ENCODE peak calls at places on chromosome 22, in ten cellular contexts. M is HCT116, Q is K562, D is Panc1, Z is SK-N-SH, N is transverse colon, O is prostate gland, E is sigmoid colon, Y is endothelial cell of umbilical vein, S is GM12878. J is an unnamed sample. For H3K36me3, the result is how much of the 10 kb centered on the place peaks cover.

GRCh38 chr22:47837703-47838102 is 1075.3 kb downstream of the TBC1D22A start:
- DNase-seq in N (no peak), Z (peak), D (no peak), E (no peak), Y (no peak), S (no peak), O (no peak), Q (peak), M (peak), J (no peak)

GRCh38 chr22:32849501-32849900 is 48.0 kb downstream of the TIMP3 start:
- DNase-seq in N (no peak), E (no peak), Y (no peak), O (no peak), D (no peak), S (no peak), Q (no peak), M (no peak), Z (no peak), J (no peak)

GRCh38 chr22:24357547-24357946 is 69.9 kb upstream of the ADORA2A start:
- DNase-seq in E (no peak), O (no peak), D (no peak), N (no peak), Y (no peak), M (no peak), S (no peak), Z (no peak), Q (no peak), J (no peak)

GRCh38 chr22:24289138-24289537 is 18.5 kb downstream of the SPECC1L start:
- DNase-seq in S (no peak), Q (no peak), M (no peak), N (no peak), Z (no peak), Y (peak), E (no peak), O (no peak), D (no peak), J (no peak)

GRCh38 chr22:47802446-47802845 is 1040.0 kb downstream of the TBC1D22A start:
- DNase-seq in S (no peak), M (no peak), N (no peak), Z (no peak), D (no peak), E (no peak), O (no peak), Y (no peak), Q (no peak), J (peak)

GRCh38 chr22:27438271-27438980 is 363.1 kb downstream of the MN1 start:
- DNase-seq in O (peak), D (no peak), N (no peak), M (no peak), E (peak), Q (no peak), S (no peak), Y (no peak), Z (peak), J (no peak)

GRCh38 chr22:32020117-32020516 is 22.9 kb upstream of the SLC5A1 start:
- DNase-seq in Q (no peak), D (peak), Z (no peak), E (no peak), N (no peak), M (peak), S (no peak), O (no peak), Y (peak), J (no peak)

GRCh38 chr22:30636226-30637077 is 871 bp downstream of the SLC35E4 start:
- DNase-seq in M (no peak), D (no peak), Q (no peak), Y (peak), N (peak), S (no peak), O (peak), E (no peak), Z (peak), J (no peak)

GRCh38 chr22:32788884-32789624 is 12.5 kb upstream of the TIMP3 start:
- DNase-seq in Q (no peak), S (no peak), E (peak), N (no peak), Z (no peak), D (no peak), M (no peak), Y (no peak), O (peak), J (no peak)

GRCh38 chr22:35328472-35328885 is 28.8 kb downstream of the TOM1 start:
- DNase-seq in Z (no peak), E (peak), M (no peak), O (no peak), N (no peak), Q (no peak), S (no peak), Y (peak), D (no peak), J (no peak)

GRCh38 chr22:22800716-22801115 is 86.9 kb upstream of the IGLL5 start:
- DNase-seq in N (no peak), O (no peak), Z (no peak), Y (no peak), E (no peak), D (no peak), Q (peak), S (no peak), M (no peak), J (no peak)

GRCh38 chr22:30201970-30202369 is 44.6 kb downstream of the LIF start:
- DNase-seq in Q (no peak), N (no peak), O (no peak), Y (no peak), S (no peak), D (no peak), E (no peak), M (no peak), Z (no peak), J (no peak)

GRCh38 chr22:43159484-43160178 is 8.3 kb downstream of the TSPO start:
- DNase-seq in D (no peak), N (peak), S (no peak), M (no peak), E (no peak), Q (peak), O (no peak), Z (peak), Y (no peak), J (no peak)

GRCh38 chr22:44700456-44700855 is 1.5 kb upstream of the PRR5 start:
- DNase-seq in E (no peak), Z (no peak), O (no peak), S (no peak), N (no peak), D (no peak), Y (no peak), M (no peak), Q (no peak), J (no peak)

GRCh38 chr22:27580311-27580897 is 221.2 kb downstream of the MN1 start:
- DNase-seq in O (no peak), S (no peak), Q (no peak), M (no peak), E (no peak), Y (peak), N (no peak), D (no peak), Z (no peak), J (no peak)

GRCh38 chr22:29369460-29369859 is 18.9 kb downstream of the AP1B1 start:
- DNase-seq in O (no peak), Z (no peak), E (peak), D (no peak), M (no peak), Y (peak), N (peak), S (no peak), Q (peak), J (peak)

GRCh38 chr22:39940757-39941305 is 19.4 kb upstream of the TMA7B start:
- DNase-seq in Q (no peak), M (no peak), Z (no peak), S (no peak), O (no peak), Y (no peak), E (no peak), D (no peak), N (no peak), J (no peak)

GRCh38 chr22:22666307-22667091 is 22.1 kb downstream of the GGTLC2 start:
- DNase-seq in E (no peak), Q (peak), Z (no peak), S (no peak), N (peak), Y (peak), M (no peak), O (no peak), D (peak), J (no peak)

GRCh38 chr22:30561402-30562154 is 12.9 kb downstream of the GAL3ST1 start:
- DNase-seq in E (no peak), M (no peak), Q (no peak), D (no peak), Z (no peak), Y (no peak), O (no peak), N (no peak), S (no peak), J (no peak)

GRCh38 chr22:23184764-23185113 is 4.4 kb downstream of the BCR start:
- DNase-seq in N (no peak), D (no peak), E (no peak), Z (no peak), O (no peak), Y (no peak), S (no peak), Q (no peak), M (no peak), J (no peak)

GRCh38 chr22:32542332-32543019 is 67.9 kb downstream of the FBXO7 start:
- DNase-seq in S (no peak), Y (no peak), D (no peak), Q (no peak), M (no peak), E (peak), O (no peak), Z (no peak), N (peak), J (no peak)

GRCh38 chr22:21762712-21763581 is 27.4 kb upstream of the YPEL1 start:
- DNase-seq in O (no peak), M (no peak), Z (no peak), N (no peak), E (no peak), Q (no peak), Y (no peak), D (no peak), S (no peak), J (no peak)

GRCh38 chr22:30005213-30005857 is 74.9 kb upstream of the HORMAD2 start:
- DNase-seq in Y (peak), M (peak), N (peak), S (peak), Z (peak), O (peak), D (peak), E (peak), Q (peak), J (no peak)

GRCh38 chr22:25374871-25375270 is 155.4 kb downstream of the CRYBB2 start:
- DNase-seq in N (peak), E (no peak), Y (no peak), M (no peak), D (no peak), Q (no peak), S (no peak), O (no peak), Z (no peak), J (no peak)

GRCh38 chr22:44428941-44429615 is 69.0 kb downstream of the RTL6 start:
- DNase-seq in N (no peak), S (no peak), Y (no peak), E (peak), D (no peak), Q (no peak), O (no peak), M (no peak), Z (no peak), J (no peak)

GRCh38 chr22:22061085-22062077 is 78.8 kb upstream of the TOP3B start:
- DNase-seq in S (no peak), D (no peak), M (peak), E (peak), N (no peak), Q (no peak), Z (no peak), Y (no peak), O (no peak), J (no peak)

GRCh38 chr22:47373648-47374272 is 611.3 kb downstream of the TBC1D22A start:
- DNase-seq in D (no peak), M (no peak), N (no peak), S (no peak), Z (no peak), E (no peak), O (no peak), Q (no peak), Y (no peak), J (peak)

GRCh38 chr22:21726650-21727049 is 8.9 kb downstream of the YPEL1 start:
- DNase-seq in D (no peak), E (no peak), O (no peak), M (peak), Q (peak), N (peak), Y (no peak), Z (peak), S (no peak), J (no peak)

GRCh38 chr22:42091446-42091764 is 833 bp upstream of the NDUFA6 start:
- DNase-seq in D (no peak), Q (no peak), Y (no peak), O (no peak), S (no peak), N (no peak), E (no peak), Z (no peak), M (no peak), J (no peak)
- H3K4me3 ChIP-seq in D (peak), Q (peak), Y (peak), O (peak), S (peak), N (peak), E (peak), Z (peak), M (peak), J (peak)

GRCh38 chr22:19962909-19963806 is 21.5 kb upstream of the TXNRD2 start:
- DNase-seq in M (peak), N (peak), Z (no peak), Y (peak), O (peak), S (no peak), E (no peak), Q (no peak), D (no peak), J (peak)
- TF ChIP-seq POLR2AphosphoS5 in M (peak), N (peak), Z (no peak), Y (peak), O (peak), S (no peak), E (no peak), Q (no peak), D (no peak), J (no peak)

GRCh38 chr22:20127318-20127868 is 4.2 kb upstream of the ZDHHC8 start:
- DNase-seq in M (no peak), Z (no peak), Q (no peak), N (no peak), S (no peak), D (no peak), Y (no peak), E (no peak), O (no peak), J (no peak)
- H3K36me3 ChIP-seq in M (under half), Z (under half), Q (half or more), N (under half), S (under half), D (under half), Y (under half), E (under half), O (under half), J (under half)

GRCh38 chr22:50676211-50676636 is 3.6 kb downstream of the SHANK3 start:
- DNase-seq in S (no peak), E (no peak), Q (peak), N (no peak), Z (no peak), M (no peak), O (no peak), D (no peak), Y (no peak), J (no peak)
- H3K4me3 ChIP-seq in S (no peak), E (no peak), Q (no peak), N (no peak), Z (no peak), M (no peak), O (no peak), D (no peak), Y (no peak), J (peak)

DNA sequence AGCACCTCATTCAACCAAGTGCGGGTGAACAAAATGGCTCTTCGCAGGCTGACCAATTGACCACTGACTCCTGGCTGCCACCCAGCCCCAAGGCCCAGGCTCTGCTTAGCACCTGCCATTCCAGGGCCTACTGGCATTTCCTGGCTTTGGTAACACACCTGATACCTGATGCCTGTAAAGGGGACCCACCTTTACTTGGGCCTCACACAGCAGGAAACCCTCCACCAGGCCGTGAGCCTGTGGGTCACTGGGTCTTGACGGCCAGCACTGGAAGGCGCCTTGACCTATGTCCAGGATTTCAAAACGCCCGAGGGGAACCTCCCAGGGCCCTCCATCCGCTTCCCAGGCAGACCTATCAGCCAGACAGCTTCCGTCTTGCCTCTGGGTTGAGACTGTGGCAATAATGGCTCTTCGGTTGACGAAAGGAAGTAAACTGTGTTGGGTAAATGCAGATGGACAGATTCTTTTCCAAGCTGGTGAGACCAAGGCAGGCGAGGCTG is 16.8 kb upstream of the TMEM184B start:
- DNase-seq in Y (no peak), Z (no peak), M (no peak), S (no peak), D (no peak), Q (no peak), O (no peak), E (no peak), N (no peak), J (no peak)
- TF ChIP-seq POLR2AphosphoS5 in Y (no peak), Z (no peak), M (peak), S (no peak), D (peak), Q (no peak), O (no peak), E (no peak), N (no peak), J (no peak)

GRCh38 chr22:17880020-17880419 is 105.8 kb upstream of the BID start:
- DNase-seq in M (no peak), Z (no peak), E (no peak), N (no peak), Y (no peak), Q (no peak), O (no peak), S (no peak), D (no peak), J (no peak)
- H3K36me3 ChIP-seq in M (under half), Z (half or more), E (under half), N (under half), Y (under half), Q (under half), O (under half), S (under half), D (under half), J (under half)

GRCh38 chr22:46064966-46065666 is 85.2 kb upstream of the PPARA start:
- DNase-seq in Y (no peak), M (no peak), S (no peak), Z (no peak), N (peak), E (peak), Q (no peak), D (no peak), O (no peak), J (peak)
- H3K4me3 ChIP-seq in Y (no peak), M (peak), S (no peak), Z (peak), N (no peak), E (peak), Q (no peak), D (peak), O (peak), J (peak)

GRCh38 chr22:36358533-36359171 is 29.1 kb downstream of the MYH9 start:
- DNase-seq in Z (no peak), N (no peak), E (peak), D (no peak), Y (no peak), Q (no peak), S (no peak), M (no peak), O (no peak), J (no peak)
- TF ChIP-seq POLR2AphosphoS5 in Z (no peak), N (no peak), E (no peak), D (no peak), Y (peak), Q (no peak), S (peak), M (no peak), O (no peak), J (no peak)

GRCh38 chr22:36756746-36757607 is 18.9 kb downstream of the IFT27 start:
- DNase-seq in Z (no peak), S (no peak), N (no peak), Y (no peak), O (no peak), Q (no peak), E (peak), M (no peak), D (no peak), J (peak)

GRCh38 chr22:36755316-36755715 is 20.6 kb downstream of the IFT27 start:
- DNase-seq in Q (no peak), E (peak), O (no peak), S (no peak), D (no peak), N (no peak), Z (no peak), M (no peak), Y (no peak), J (peak)

GRCh38 chr22:36753916-36754315 is 22.0 kb downstream of the IFT27 start:
- DNase-seq in Z (no peak), O (no peak), D (no peak), Q (no peak), E (peak), N (no peak), Y (no peak), S (no peak), M (no peak), J (peak)

GRCh38 chr22:36756031-36756430 is 19.9 kb downstream of the IFT27 start:
- DNase-seq in S (no peak), E (peak), Z (no peak), Q (no peak), Y (no peak), O (no peak), M (no peak), N (no peak), D (no peak), J (peak)

GRCh38 chr22:36753120-36753802 is 22.7 kb downstream of the IFT27 start:
- DNase-seq in S (no peak), Z (no peak), N (peak), D (no peak), Q (no peak), M (no peak), O (no peak), Y (no peak), E (peak), J (peak)
- H3K36me3 ChIP-seq in S (under half), Z (under half), N (under half), D (under half), Q (under half), M (under half), O (under half), Y (under half), E (under half), J (under half)